ENCODE peak calls at places on chromosomes 12 and 14, in four cellular contexts. Q is fibroblast of lung, V is A549, F is stomach. N is an unnamed sample.

GRCh38 chr12:96571101-96571862 is 81.9 kb downstream of the CFAP54 start:
- DNase-seq in Q (no peak), V (no peak), F (no peak), N (peak)

GRCh38 chr12:63882844-63883243 is 38.3 kb downstream of the SRGAP1 start:
- DNase-seq in V (no peak), F (no peak), Q (peak), N (peak)

GRCh38 chr14:59454131-59454530 is 11.0 kb downstream of the GPR135 start:
- DNase-seq in F (no peak), Q (peak), V (no peak), N (peak)

GRCh38 chr14:96164861-96165490 is 39.7 kb upstream of the BDKRB2 start:
- DNase-seq in F (no peak), V (no peak), Q (peak), N (peak)

GRCh38 chr12:47758834-47759690 is at the start of gene RAPGEF3:
- DNase-seq in V (peak), Q (peak), F (peak), N (peak)

GRCh38 chr14:62443796-62444195 is 601.5 kb downstream of the KCNH5 start:
- DNase-seq in V (no peak), Q (peak), F (no peak), N (peak)

GRCh38 chr14:97107070-97107469 is 309.9 kb downstream of the VRK1 start:
- DNase-seq in V (peak), Q (no peak), F (no peak), N (peak)

GRCh38 chr12:40105265-40105514 is 691 bp downstream of the SLC2A13 start:
- DNase-seq in Q (peak), V (no peak), F (no peak), N (peak)

GRCh38 chr12:100229036-100229635 is 28.5 kb downstream of the ACTR6 start:
- DNase-seq in V (no peak), F (no peak), Q (peak), N (peak)

GRCh38 chr12:124913474-124914391 is 717 bp downstream of the UBC start:
- DNase-seq in F (peak), Q (peak), V (no peak), N (peak)

GRCh38 chr12:91139981-91140659 is 28.8 kb upstream of the LUM start:
- DNase-seq in F (no peak), V (no peak), Q (peak), N (peak)

GRCh38 chr14:93239869-93240677 is 33.0 kb downstream of the UBR7 start:
- DNase-seq in Q (peak), V (peak), F (no peak), N (peak)

GRCh38 chr12:62332598-62332997 is 72.4 kb downstream of the USP15 start:
- DNase-seq in F (no peak), Q (peak), V (no peak), N (peak)

GRCh38 chr12:57237952-57238853 is 8.7 kb downstream of the SHMT2 start:
- DNase-seq in Q (peak), V (no peak), F (no peak), N (no peak)

GRCh38 chr14:91008759-91009409 is 51.6 kb downstream of the RPS6KA5 start:
- DNase-seq in Q (peak), V (no peak), F (no peak), N (peak)

GRCh38 chr12:54140958-54141388 is 47.8 kb downstream of the SMUG1 start:
- DNase-seq in Q (no peak), V (no peak), F (no peak), N (peak)

GRCh38 chr12:74043343-74043742 is 494.3 kb upstream of the ATXN7L3B start:
- DNase-seq in Q (no peak), F (no peak), V (peak), N (peak)

GRCh38 chr12:43332977-43333649 is 218.9 kb downstream of the ADAMTS20 start:
- DNase-seq in F (no peak), Q (peak), V (no peak), N (peak)

GRCh38 chr12:38132139-38132538 is 184.4 kb upstream of the ALG10B start:
- DNase-seq in F (peak), V (no peak), Q (no peak), N (no peak)

GRCh38 chr14:59407246-59407615 is 57.9 kb downstream of the GPR135 start:
- DNase-seq in Q (peak), V (no peak), F (no peak), N (peak)

GRCh38 chr12:104091136-104091535 is 26.8 kb downstream of the HCFC2 start:
- DNase-seq in Q (no peak), F (no peak), V (no peak), N (no peak)

GRCh38 chr14:21267431-21267845 is 1.8 kb downstream of the HNRNPC start:
- DNase-seq in F (no peak), V (no peak), Q (no peak), N (peak)

GRCh38 chr12:25497021-25497420 is 56.1 kb downstream of the LMNTD1 start:
- DNase-seq in Q (no peak), F (no peak), V (no peak), N (peak)

GRCh38 chr12:26088999-26089398 is 35.8 kb downstream of the BHLHE41 start:
- DNase-seq in F (no peak), V (no peak), Q (no peak), N (no peak)

GRCh38 chr12:81284137-81284536 is 206.3 kb downstream of the ACSS3 start:
- DNase-seq in F (no peak), V (no peak), Q (no peak), N (peak)

GRCh38 chr14:80136358-80136757 is 74.9 kb downstream of the DIO2 start:
- DNase-seq in Q (no peak), F (no peak), V (no peak), N (peak)

GRCh38 chr14:85752179-85752578 is 222.2 kb downstream of the FLRT2 start:
- DNase-seq in Q (peak), V (no peak), F (no peak), N (peak)

GRCh38 chr14:104689620-104690265 is 325 bp downstream of the INF2 start:
- DNase-seq in Q (peak), F (no peak), V (no peak), N (peak)

GRCh38 chr12:124906606-124907261 is 7.7 kb downstream of the UBC start:
- DNase-seq in Q (peak), F (peak), V (peak), N (peak)

GRCh38 chr14:52071675-52072074 is 2.8 kb upstream of the NID2 start:
- DNase-seq in Q (peak), F (no peak), V (no peak), N (peak)

GRCh38 chr12:71558445-71558844 is 105.2 kb downstream of the ZFC3H1 start:
- DNase-seq in V (no peak), Q (no peak), F (no peak), N (peak)

DNA sequence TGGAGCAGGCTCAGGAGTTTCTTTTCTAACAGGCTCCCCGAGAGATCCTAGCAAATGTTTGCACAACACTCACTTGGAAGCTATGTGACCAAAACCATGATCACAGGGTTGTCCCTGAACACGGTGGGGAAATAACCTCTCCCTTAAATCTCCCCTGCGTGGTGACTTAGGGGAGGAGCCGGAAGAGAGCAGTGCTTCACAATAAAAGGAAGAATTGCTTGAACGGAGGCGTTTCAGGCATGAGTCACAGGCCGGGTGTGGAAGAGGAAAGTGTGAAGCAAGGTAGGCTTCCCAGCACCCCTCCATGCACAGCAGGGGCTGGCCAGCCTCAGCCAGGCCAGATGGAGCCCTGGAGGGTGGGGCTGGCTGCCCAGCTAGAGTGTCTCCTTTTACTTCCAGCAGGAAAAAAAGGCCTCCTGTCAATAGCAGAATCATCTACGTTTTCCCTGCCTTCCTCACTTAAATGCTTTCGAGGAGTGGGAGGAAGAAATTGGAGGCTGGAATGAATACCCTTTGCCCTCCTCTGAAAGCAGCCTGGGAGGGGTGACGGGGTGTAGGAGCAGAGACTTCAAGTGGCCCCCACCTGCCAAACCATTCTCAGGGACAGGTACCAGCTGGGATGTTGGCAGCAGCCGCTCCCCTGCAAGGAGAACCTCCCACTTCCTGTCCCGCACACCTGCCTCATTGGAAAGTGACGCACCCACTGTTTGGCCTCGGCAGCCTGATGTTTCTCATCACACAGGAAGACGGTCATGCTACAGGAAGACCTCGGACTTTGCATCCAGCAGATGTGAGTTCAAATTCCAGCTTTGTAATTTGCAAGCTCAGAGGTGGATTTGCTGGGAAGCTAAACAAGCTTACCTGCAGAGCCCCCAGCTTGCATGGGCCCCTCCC is 30.1 kb upstream of the PPP2R5C start:
- DNase-seq in Q (peak), F (peak), V (peak), N (peak)
- TF ChIP-seq CTCF in Q (no peak), F (no peak), V (no peak), N (no peak)

DNA sequence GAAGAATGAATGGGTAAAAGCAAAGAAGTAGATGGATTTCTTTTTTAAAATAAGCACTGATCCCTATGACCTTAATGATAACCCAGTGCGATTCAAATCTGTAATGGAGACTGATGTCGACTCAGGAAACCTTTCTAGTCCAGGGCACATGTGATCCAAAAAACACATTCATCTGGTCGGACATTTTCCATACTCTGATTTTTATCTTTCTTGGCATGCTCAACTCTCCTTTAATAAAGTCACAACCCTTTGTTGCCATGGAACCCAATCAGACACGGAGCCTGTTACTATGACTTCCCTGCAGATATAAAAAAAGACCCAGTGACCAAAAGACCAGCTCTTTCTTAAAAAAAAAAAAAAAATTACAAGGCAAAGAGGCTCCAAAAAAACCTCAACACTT is 27.9 kb downstream of the TMCC3 start:
- DNase-seq in V (no peak), Q (no peak), F (no peak), N (no peak)
- H3K4me3 ChIP-seq in V (no peak), Q (no peak), F (no peak), N (no peak)

GRCh38 chr14:77653473-77653872 is 37.0 kb upstream of the SPTLC2 start:
- DNase-seq in Q (no peak), V (no peak), F (no peak), N (no peak)
- TF ChIP-seq CTCF in Q (no peak), V (no peak), F (no peak), N (peak)

GRCh38 chr12:120222288-120222832 is 21.4 kb upstream of the RPLP0 start:
- DNase-seq in Q (no peak), F (no peak), V (no peak), N (no peak)

GRCh38 chr12:120223458-120224303 is 22.8 kb upstream of the RPLP0 start:
- DNase-seq in Q (no peak), F (no peak), V (no peak), N (no peak)

GRCh38 chr12:120218680-120219606 is 18.0 kb upstream of the RPLP0 start:
- DNase-seq in Q (no peak), F (no peak), V (no peak), N (no peak)

GRCh38 chr12:120220838-120221575 is 20.1 kb upstream of the RPLP0 start:
- DNase-seq in V (no peak), Q (no peak), F (no peak), N (no peak)

GRCh38 chr12:120221576-120221900 is 20.6 kb upstream of the RPLP0 start:
- DNase-seq in Q (no peak), F (no peak), V (no peak), N (no peak)
- H3K4me3 ChIP-seq in Q (no peak), F (no peak), V (no peak), N (no peak)

DNA sequence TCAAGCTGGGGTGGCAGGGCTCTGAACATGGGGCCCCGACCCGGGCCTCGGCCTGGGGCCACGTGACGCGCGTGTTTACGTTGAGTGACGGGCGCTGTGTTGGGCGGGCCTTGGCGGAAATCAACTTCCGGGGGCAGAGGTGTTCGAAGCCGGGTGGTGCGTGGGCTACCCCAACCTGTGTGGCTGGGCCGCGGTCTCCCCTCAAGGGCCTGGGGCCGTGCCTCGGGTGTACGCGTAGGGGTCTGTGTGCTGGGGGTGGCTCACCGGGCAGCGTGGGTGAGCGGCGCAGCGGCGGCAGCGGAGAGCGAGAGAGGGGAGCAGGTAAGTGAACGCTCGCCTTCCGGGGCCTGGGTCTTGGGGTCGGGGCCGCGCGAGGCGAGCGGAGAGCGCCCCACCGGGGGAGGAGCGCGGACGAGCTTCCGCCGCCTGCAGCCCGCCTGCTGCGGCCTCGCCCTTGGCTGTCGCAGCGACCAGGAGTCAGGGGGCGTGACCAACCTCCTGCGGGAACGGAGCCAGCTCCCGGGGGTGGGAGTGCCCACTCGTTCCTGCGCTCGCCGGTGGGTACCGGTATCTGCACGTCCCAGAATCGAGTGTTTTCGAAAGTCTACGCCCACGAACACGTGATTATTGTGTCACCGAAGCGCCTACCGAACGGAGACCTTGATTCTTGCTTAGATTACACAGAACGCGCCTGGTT is at the start of gene CCDC91:
- DNase-seq in F (peak), V (peak), Q (peak), N (peak)
- TF ChIP-seq CTCF in F (no peak), V (no peak), Q (no peak), N (no peak)

GRCh38 chr14:100546051-100546443 is 41.2 kb downstream of the BEGAIN start:
- DNase-seq in V (no peak), Q (no peak), F (peak), N (no peak)
- H3K4me3 ChIP-seq in V (peak), Q (no peak), F (peak), N (no peak)

GRCh38 chr14:25237845-25238244 is 187.9 kb upstream of the STXBP6 start:
- DNase-seq in V (no peak), F (no peak), Q (peak), N (peak)
- TF ChIP-seq CTCF in V (no peak), F (no peak), Q (no peak), N (no peak)

GRCh38 chr12:16880864-16881285 is 274.9 kb upstream of the LMO3 start:
- DNase-seq in V (no peak), F (peak), Q (no peak), N (no peak)
- H3K4me3 ChIP-seq in V (peak), F (no peak), Q (no peak), N (no peak)